ENCODE peak calls at places on chromosomes 5 and 9, in seven cellular contexts. F is tibial artery, P is Peyer's patch, C is lower lobe of right lung, R is upper lobe of right lung, M is GM23248, A is DND-41. J is an unnamed sample.

GRCh38 chr9:86773437-86773836 is 173.9 kb downstream of the GAS1 start:
- DNase-seq in C (no peak), M (no peak), R (no peak), A (no peak), F (no peak), P (no peak), J (no peak)

GRCh38 chr5:107557051-107557658 is 113.6 kb downstream of the EFNA5 start:
- DNase-seq in C (peak; percentile 52), A (no peak), F (no peak), R (no peak), M (no peak), P (no peak), J (no peak)

GRCh38 chr5:92687793-92688467 is 893.1 kb downstream of the NR2F1-AS1 start:
- DNase-seq in C (no peak), M (peak; percentile 41), A (no peak), P (no peak), R (no peak), F (no peak), J (no peak)

GRCh38 chr9:126836216-126836615 is 24.2 kb upstream of the ZBTB34 start:
- DNase-seq in R (no peak), M (no peak), F (no peak), A (no peak), P (no peak), C (no peak), J (no peak)

GRCh38 chr5:111447822-111448221 is 64.5 kb downstream of the STARD4 start:
- DNase-seq in A (peak; percentile 60), F (no peak), C (no peak), M (no peak), R (no peak), P (no peak), J (no peak)

GRCh38 chr5:128304121-128304520 is 220.6 kb downstream of the SLC12A2 start:
- DNase-seq in A (no peak), C (no peak), F (no peak), R (no peak), P (no peak), M (peak; percentile 42), J (no peak)

GRCh38 chr5:176814313-176814685 is 3.9 kb downstream of the UNC5A start:
- DNase-seq in F (no peak), M (no peak), P (no peak), C (no peak), A (no peak), R (no peak), J (no peak)

GRCh38 chr5:176716320-176716719 is 69.0 kb downstream of the TSPAN17 start:
- DNase-seq in R (no peak), F (no peak), P (no peak), C (no peak), A (no peak), M (peak; percentile 65), J (no peak)

GRCh38 chr9:135602789-135603481 is 36.4 kb downstream of the GLT6D1 start:
- DNase-seq in C (peak; percentile 55), A (peak; percentile 53), R (peak; percentile 73), M (peak; percentile 49), P (peak; percentile 52), F (no peak), J (peak; percentile 44)

GRCh38 chr9:120696551-120697230 is 17.6 kb downstream of the MEGF9 start:
- DNase-seq in A (no peak), F (no peak), P (no peak), C (no peak), M (no peak), R (no peak), J (no peak)

GRCh38 chr5:122323132-122323548 is 11.1 kb downstream of the SNCAIP start:
- DNase-seq in F (no peak), P (no peak), C (no peak), R (no peak), M (peak; percentile 25), A (no peak), J (no peak)

GRCh38 chr5:119063579-119064379 is 7.1 kb upstream of the DMXL1 start:
- DNase-seq in C (no peak), F (no peak), P (no peak), M (peak; percentile 45), R (no peak), A (no peak), J (no peak)

GRCh38 chr5:179530069-179530998 is 20.0 kb upstream of the RUFY1 start:
- DNase-seq in F (peak; percentile 47), C (peak; percentile 79), R (peak; percentile 83), M (peak; percentile 47), A (peak; percentile 87), P (peak; percentile 73), J (peak; percentile 43)

GRCh38 chr5:108238936-108239887 is 142.7 kb downstream of the FBXL17 start:
- DNase-seq in F (no peak), R (no peak), M (no peak), A (no peak), P (no peak), C (no peak), J (no peak)

GRCh38 chr9:35649431-35650340 is 1.0 kb downstream of the SIT1 start:
- DNase-seq in C (no peak), P (no peak), R (no peak), M (peak; percentile 82), F (peak; percentile 68), A (peak; percentile 87), J (peak; percentile 52)

GRCh38 chr9:83962165-83962564 is 17.9 kb downstream of the HNRNPK start:
- DNase-seq in R (no peak), P (no peak), M (peak; percentile 73), F (no peak), A (no peak), C (no peak), J (no peak)

GRCh38 chr5:129506092-129506491 is 46.0 kb downstream of the ADAMTS19 start:
- DNase-seq in M (peak; percentile 4), P (no peak), F (no peak), A (no peak), R (no peak), C (no peak), J (no peak)

GRCh38 chr9:127763918-127764384 is 14.5 kb downstream of the SH2D3C start:
- DNase-seq in P (peak; percentile 63), M (peak; percentile 21), A (no peak), C (peak; percentile 76), F (no peak), R (peak; percentile 79), J (no peak)

GRCh38 chr5:144368556-144368955 is 197.9 kb downstream of the KCTD16 start:
- DNase-seq in M (peak; percentile 39), A (no peak), C (no peak), R (no peak), F (no peak), P (no peak), J (no peak)

GRCh38 chr5:140318778-140319177 is 15.9 kb upstream of the PFDN1 start:
- DNase-seq in M (no peak), R (no peak), A (no peak), P (no peak), F (no peak), C (no peak), J (no peak)

GRCh38 chr5:120803282-120803681 is 339.2 kb downstream of the PRR16 start:
- DNase-seq in A (no peak), M (peak; percentile 63), R (no peak), P (no peak), F (no peak), C (no peak), J (no peak)

GRCh38 chr5:151862811-151863472 is 61.7 kb downstream of the GLRA1 start:
- DNase-seq in P (no peak), C (no peak), A (no peak), R (no peak), F (no peak), M (no peak), J (no peak)

GRCh38 chr9:4235951-4236804 is 63.7 kb downstream of the GLIS3 start:
- DNase-seq in C (no peak), P (no peak), F (no peak), M (peak; percentile 59), R (no peak), A (no peak), J (no peak)

GRCh38 chr5:133292300-133292699 is 240.5 kb downstream of the HSPA4 start:
- DNase-seq in R (no peak), C (no peak), A (no peak), M (no peak), P (no peak), F (no peak), J (no peak)

GRCh38 chr9:134365791-134366222 is 39.6 kb downstream of the RXRA start:
- DNase-seq in M (peak; percentile 61), F (peak; percentile 70), C (no peak), A (peak; percentile 12), R (no peak), P (no peak), J (no peak)
- H3K27ac ChIP-seq in M (peak overlapping the region; percentile 94), F (peak overlapping the region; percentile 73), C (peak overlapping the region; percentile 85), A (no peak overlapping the region), R (peak overlapping the region; percentile 80), P (peak overlapping the region; percentile 71), J (no peak overlapping the region)

DNA sequence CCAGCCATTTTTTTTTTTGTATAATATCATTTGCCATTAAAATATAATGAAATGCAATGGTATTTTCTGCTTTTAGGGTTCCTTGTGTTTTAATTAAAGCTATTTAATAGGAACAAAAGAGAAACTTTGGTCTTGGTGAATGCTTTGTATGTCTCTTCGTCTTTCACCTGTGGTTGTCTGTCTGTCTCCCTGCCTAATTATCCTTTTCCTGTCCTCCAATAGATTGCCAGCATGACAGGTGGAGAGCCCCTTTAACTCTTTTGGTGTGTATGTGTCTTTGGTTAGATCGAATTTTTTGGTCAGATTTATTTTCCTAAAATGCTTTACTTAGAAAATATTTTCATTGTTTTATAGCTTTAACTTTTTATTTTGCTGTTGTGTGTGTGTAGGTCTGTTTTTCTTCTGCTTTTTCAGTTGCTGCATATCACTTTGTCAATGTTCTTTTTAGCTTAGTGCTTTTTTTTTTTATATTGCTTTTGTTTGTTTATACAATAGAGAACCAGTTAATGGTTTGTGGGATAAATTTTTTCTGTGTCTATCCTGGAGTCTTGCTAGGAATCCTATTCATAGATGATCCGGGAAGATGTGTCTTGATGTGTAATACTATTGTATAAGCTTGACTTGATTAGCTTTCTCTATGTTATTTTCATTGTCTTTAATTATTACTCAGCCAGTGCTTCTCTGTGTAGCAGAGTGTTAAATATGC is 8.6 kb downstream of the CHMP5 start:
- DNase-seq in C (no peak), P (no peak), R (no peak), F (no peak), M (no peak), A (no peak), J (no peak)
- H3K36me3 ChIP-seq in C (peaks cover 100% of the 10 kb centered on the region), P (no peaks in the 10 kb centered on the region), R (peaks cover 99% of the 10 kb centered on the region), F (peaks cover 99% of the 10 kb centered on the region), M (peaks cover 85% of the 10 kb centered on the region), A (peaks cover 74% of the 10 kb centered on the region), J (peaks cover 75% of the 10 kb centered on the region)

GRCh38 chr9:130962418-130963316 is 23.6 kb upstream of the FIBCD1 start:
- DNase-seq in P (no peak), R (no peak), C (no peak), A (no peak), F (peak; percentile 62), M (peak; percentile 98), J (no peak)
- H3K27ac ChIP-seq in P (no peak overlapping the region), R (no peak overlapping the region), C (no peak overlapping the region), A (no peak overlapping the region), F (no peak overlapping the region), M (no peak overlapping the region), J (no peak overlapping the region)

DNA sequence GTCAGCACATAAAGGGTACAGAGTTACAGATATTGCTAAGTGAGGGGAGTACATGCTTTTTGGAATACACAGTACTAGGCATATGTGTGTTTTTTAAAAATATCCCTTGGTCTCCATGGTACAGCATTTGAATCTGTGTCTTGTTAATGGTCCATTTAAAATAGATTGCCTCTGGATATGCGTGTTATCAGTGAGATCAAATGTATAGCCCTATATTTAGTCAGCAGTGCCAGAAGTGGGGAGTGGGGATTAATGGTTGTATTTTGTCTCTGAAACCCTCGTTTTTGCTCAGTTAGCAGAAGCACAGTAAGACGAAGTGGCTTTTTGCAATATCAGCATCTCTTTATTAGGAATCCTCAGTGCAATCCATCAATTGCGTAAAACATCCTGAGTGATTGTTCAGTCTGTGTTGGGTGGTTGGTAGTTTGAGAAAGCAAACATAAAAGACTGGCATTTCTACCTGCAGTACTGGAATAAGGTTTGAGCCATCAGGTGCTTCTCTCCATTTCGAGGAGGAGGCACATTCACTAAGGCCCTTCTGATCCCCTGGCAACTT is 19.0 kb downstream of the SKP2 start:
- DNase-seq in A (no peak), P (no peak), C (no peak), M (no peak), R (no peak), F (no peak), J (no peak)
- H3K36me3 ChIP-seq in A (peaks cover 99% of the 10 kb centered on the region), P (no peaks in the 10 kb centered on the region), C (peaks cover 92% of the 10 kb centered on the region), M (peaks cover 70% of the 10 kb centered on the region), R (peaks cover 93% of the 10 kb centered on the region), F (peaks cover 86% of the 10 kb centered on the region), J (peaks cover 41% of the 10 kb centered on the region)